ENCODE peak calls at places on chromosomes 13 and 19, in eight cellular contexts. J is dermis microvascular lymphatic vessel endothelial cell; P is cardiac fibroblast; I is GM04504; G is stimulated activated effector memory CD8-positive, alpha-beta T cell treated with anti-CD3 and anti-CD28 coated beads, Interleukin-12 subunit alpha, Interleukin-12 subunit beta, amount 100 ng/mL, for 72 hours; V is iris pigment epithelial cell; M is stimulated activated CD4-positive, alpha-beta T cell treated with anti-CD3 and anti-CD28 coated beads, Interleukin-4, amount 100 ng/mL, for 1 hour; C is NCI-H2081. R is an unnamed sample.

GRCh38 chr19:46972301-46972700 is 47.3 kb upstream of the NPAS1 start:
- DNase-seq in J (no peak), G (no peak), C (no peak), M (no peak), P (peak), I (peak), V (no peak), R (no peak)

GRCh38 chr13:50400930-50401553 is 385.8 kb downstream of the KCNRG start:
- DNase-seq in J (no peak), C (no peak), P (peak), M (no peak), I (peak), G (no peak), V (peak), R (no peak)

GRCh38 chr13:27338816-27339215 is 68.2 kb downstream of the RASL11A start:
- DNase-seq in V (no peak), C (no peak), J (no peak), M (no peak), I (no peak), P (no peak), G (no peak), R (no peak)

GRCh38 chr19:8363803-8364771 is at the start of gene ANGPTL4:
- DNase-seq in M (peak), V (peak), J (no peak), P (peak), C (no peak), G (peak), I (peak), R (peak)

GRCh38 chr19:55172741-55173140 is 6.3 kb upstream of the DNAAF3 start:
- DNase-seq in V (peak), M (no peak), G (no peak), I (peak), J (no peak), P (peak), C (no peak), R (no peak)

GRCh38 chr13:75639426-75639825 is 3.3 kb downstream of the LMO7 start:
- DNase-seq in V (no peak), J (no peak), P (no peak), G (no peak), I (no peak), M (no peak), C (no peak), R (no peak)

GRCh38 chr19:7434391-7434790 is 54.4 kb downstream of the PEX11G start:
- DNase-seq in J (no peak), C (no peak), V (no peak), G (no peak), I (no peak), M (no peak), P (no peak), R (no peak)

GRCh38 chr19:5889288-5889971 is 14.2 kb downstream of the NDUFA11 start:
- DNase-seq in C (no peak), I (no peak), V (no peak), J (no peak), M (no peak), P (no peak), G (no peak), R (no peak)

GRCh38 chr13:40666905-40667621 is 622 bp upstream of the FOXO1 start:
- DNase-seq in I (no peak), J (no peak), P (no peak), G (no peak), V (no peak), M (peak), C (no peak), R (peak)

GRCh38 chr13:74586839-74587238 is 452.6 kb upstream of the KLF12 start:
- DNase-seq in J (no peak), C (no peak), G (no peak), V (no peak), P (peak), I (no peak), M (no peak), R (no peak)

GRCh38 chr19:50003810-50004419 is 21.3 kb downstream of the VRK3 start:
- DNase-seq in I (peak), C (no peak), V (peak), J (no peak), P (peak), G (peak), M (no peak), R (peak)

GRCh38 chr13:51033431-51034185 is 77.5 kb downstream of the C13orf42 start:
- DNase-seq in P (no peak), V (no peak), C (peak), M (no peak), J (no peak), G (no peak), I (no peak), R (no peak)